ENCODE peak calls at places on chromosomes 7 and 10, in seven cellular contexts. M is GM23248, A is cardiac muscle cell, C is brain microvascular endothelial cell, V is mesendoderm, S is endodermal cell, U is heart left ventricle. P is an unnamed sample. For H3K27me3, the result is how much of the 10 kb centered on the place peaks cover.

GRCh38 chr7:1942026-1942703 is 272.1 kb downstream of the ELFN1 start:
- DNase-seq in M (no peak), A (no peak), C (no peak), V (no peak), S (no peak), U (no peak), P (no peak)

GRCh38 chr10:60009316-60009715 is 103.0 kb upstream of the CCDC6 start:
- DNase-seq in M (no peak), A (no peak), C (no peak), V (no peak), S (no peak), U (no peak), P (no peak)

GRCh38 chr7:51539840-51540239 is 223.2 kb upstream of the COBL start:
- DNase-seq in M (no peak), A (no peak), C (no peak), V (no peak), S (no peak), U (no peak), P (no peak)

GRCh38 chr10:44176311-44176710 is 208.6 kb downstream of the CXCL12 start:
- DNase-seq in M (no peak), A (no peak), C (no peak), V (peak), S (no peak), U (no peak), P (no peak)

GRCh38 chr7:97845622-97846203 is 26.5 kb downstream of the ASNS start:
- DNase-seq in M (peak), A (peak), C (peak), V (peak), S (no peak), U (no peak), P (no peak)

GRCh38 chr7:42170724-42171123 is 66.3 kb downstream of the GLI3 start:
- DNase-seq in M (peak), A (no peak), C (no peak), V (no peak), S (no peak), U (no peak), P (no peak)

GRCh38 chr7:45366432-45366831 is 207.7 kb upstream of the ADCY1 start:
- DNase-seq in M (no peak), A (no peak), C (no peak), V (no peak), S (no peak), U (no peak), P (no peak)

GRCh38 chr10:114309111-114309651 is 70.1 kb downstream of the VWA2 start:
- DNase-seq in M (peak), A (peak), C (peak), V (no peak), S (no peak), U (no peak), P (no peak)

GRCh38 chr7:85172530-85172941 is 14.3 kb downstream of the SEMA3D start:
- DNase-seq in M (peak), A (peak), C (peak), V (no peak), S (no peak), U (no peak), P (peak)

GRCh38 chr10:119634219-119634544 is 17.0 kb upstream of the BAG3 start:
- DNase-seq in M (peak), A (peak), C (no peak), V (no peak), S (no peak), U (no peak), P (no peak)

GRCh38 chr10:60384708-60385398 is 4.8 kb downstream of the ANK3 start:
- DNase-seq in M (peak), A (peak), C (peak), V (peak), S (no peak), U (peak), P (peak)

GRCh38 chr7:4702961-4703512 is 20.9 kb downstream of the FOXK1 start:
- DNase-seq in M (peak), A (peak), C (no peak), V (peak), S (peak), U (peak), P (no peak)

GRCh38 chr7:26356266-26356665 is 64.6 kb downstream of the SNX10 start:
- DNase-seq in M (no peak), A (no peak), C (no peak), V (no peak), S (no peak), U (no peak), P (no peak)

GRCh38 chr7:123003539-123004126 is 8.1 kb upstream of the TAS2R16 start:
- DNase-seq in M (no peak), A (no peak), C (no peak), V (no peak), S (no peak), U (no peak), P (no peak)

GRCh38 chr10:132257271-132257670 is 50.5 kb downstream of the STK32C start:
- DNase-seq in M (peak), A (peak), C (peak), V (no peak), S (no peak), U (no peak), P (no peak)

DNA sequence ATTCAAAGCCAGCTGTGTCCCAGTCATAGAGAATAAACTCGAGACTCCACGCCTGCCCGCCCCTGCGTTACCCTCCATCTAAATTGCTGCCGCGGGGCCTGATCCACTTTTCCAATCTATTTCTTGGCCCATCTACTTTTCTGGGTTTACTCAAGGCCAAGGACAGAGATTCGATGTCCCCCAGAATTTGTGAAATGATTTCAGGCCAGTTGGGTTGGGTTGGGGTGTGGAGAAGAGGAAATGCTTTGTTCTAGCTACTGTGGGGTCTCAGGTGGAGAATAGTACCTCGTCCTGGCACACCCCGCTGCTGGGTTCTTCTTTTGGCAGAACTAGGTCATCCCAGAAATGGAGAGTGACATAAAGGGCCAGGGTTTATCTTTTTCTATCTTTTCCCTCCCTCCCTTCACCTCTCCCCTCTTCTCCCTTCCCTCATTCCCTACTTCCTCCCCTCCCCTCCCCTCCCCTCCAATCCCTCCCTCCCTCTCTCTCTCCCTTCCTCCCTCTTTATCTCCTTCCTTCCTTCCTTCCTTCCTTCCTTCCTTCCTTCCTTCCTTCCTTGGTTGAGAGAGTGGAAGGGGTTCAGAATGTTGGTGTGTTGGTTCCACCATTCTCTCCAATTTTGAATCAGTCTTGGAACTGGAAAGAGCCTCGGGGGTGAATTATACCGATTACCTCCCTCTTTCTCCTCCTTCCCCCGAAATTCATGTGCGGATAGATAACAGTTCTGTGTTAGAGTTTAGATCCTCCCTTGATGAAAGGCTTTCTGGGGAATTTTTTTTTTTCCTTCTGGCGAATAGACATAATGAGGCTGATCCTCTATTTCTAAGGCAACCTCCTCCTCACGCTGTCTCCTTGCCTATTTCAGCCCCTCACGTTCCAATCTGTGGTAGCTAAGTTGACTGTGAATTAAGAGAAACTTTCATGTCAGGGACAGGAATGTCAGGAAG is 1.2 kb upstream of the TMEM229A start:
- DNase-seq in M (no peak), A (no peak), C (no peak), V (no peak), S (no peak), U (no peak), P (no peak)
- H3K4me3 ChIP-seq in M (no peak), A (no peak), C (no peak), V (no peak), S (no peak), U (peak), P (no peak)

GRCh38 chr10:11158080-11158479 is 140.4 kb downstream of the CELF2 start:
- DNase-seq in M (no peak), A (no peak), C (no peak), V (no peak), S (peak), U (no peak), P (no peak)

GRCh38 chr10:11161910-11162309 is 144.2 kb downstream of the CELF2 start:
- DNase-seq in M (no peak), A (no peak), C (no peak), V (no peak), S (no peak), U (no peak), P (no peak)

GRCh38 chr10:11157292-11158052 is 139.8 kb downstream of the CELF2 start:
- DNase-seq in M (no peak), A (no peak), C (no peak), V (no peak), S (no peak), U (no peak), P (no peak)

GRCh38 chr10:11160982-11161554 is 143.4 kb downstream of the CELF2 start:
- DNase-seq in M (no peak), A (no peak), C (no peak), V (no peak), S (no peak), U (peak), P (no peak)

GRCh38 chr10:11159543-11160215 is 142.0 kb downstream of the CELF2 start:
- DNase-seq in M (no peak), A (no peak), C (no peak), V (no peak), S (no peak), U (no peak), P (no peak)
- H3K27ac ChIP-seq in M (no peak), A (no peak), C (no peak), V (no peak), S (no peak), U (peak), P (no peak)

GRCh38 chr10:23191764-23192395 is at the start of gene PTF1A:
- DNase-seq in M (no peak), A (no peak), C (no peak), V (no peak), S (peak), U (no peak), P (no peak)

GRCh38 chr10:23193435-23194074 is 1.4 kb downstream of the PTF1A start:
- DNase-seq in M (no peak), A (no peak), C (no peak), V (no peak), S (no peak), U (no peak), P (no peak)

GRCh38 chr10:23192741-23193434 is 776 bp downstream of the PTF1A start:
- DNase-seq in M (peak), A (no peak), C (no peak), V (no peak), S (peak), U (no peak), P (no peak)

GRCh38 chr10:23190872-23191763 is 994 bp upstream of the PTF1A start:
- DNase-seq in M (no peak), A (no peak), C (no peak), V (no peak), S (peak), U (no peak), P (no peak)

DNA sequence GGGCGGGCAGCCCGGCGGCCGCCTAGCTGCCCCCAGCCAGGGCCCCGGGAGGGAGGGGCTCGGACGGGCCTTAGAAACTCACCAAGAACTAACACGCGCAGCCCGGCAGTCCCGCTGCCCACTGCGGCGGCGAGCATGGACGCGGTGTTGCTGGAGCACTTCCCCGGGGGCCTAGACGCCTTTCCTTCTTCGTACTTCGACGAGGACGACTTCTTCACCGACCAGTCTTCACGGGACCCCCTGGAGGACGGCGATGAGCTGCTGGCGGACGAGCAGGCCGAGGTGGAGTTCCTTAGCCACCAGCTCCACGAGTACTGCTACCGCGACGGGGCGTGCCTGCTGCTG is 256 bp downstream of the PTF1A start:
- DNase-seq in M (no peak), A (no peak), C (no peak), V (no peak), S (peak), U (no peak), P (no peak)
- H3K27me3 ChIP-seq in M (half or more), A (half or more), C (half or more), V (half or more), S (half or more), U (half or more), P (under half)

DNA sequence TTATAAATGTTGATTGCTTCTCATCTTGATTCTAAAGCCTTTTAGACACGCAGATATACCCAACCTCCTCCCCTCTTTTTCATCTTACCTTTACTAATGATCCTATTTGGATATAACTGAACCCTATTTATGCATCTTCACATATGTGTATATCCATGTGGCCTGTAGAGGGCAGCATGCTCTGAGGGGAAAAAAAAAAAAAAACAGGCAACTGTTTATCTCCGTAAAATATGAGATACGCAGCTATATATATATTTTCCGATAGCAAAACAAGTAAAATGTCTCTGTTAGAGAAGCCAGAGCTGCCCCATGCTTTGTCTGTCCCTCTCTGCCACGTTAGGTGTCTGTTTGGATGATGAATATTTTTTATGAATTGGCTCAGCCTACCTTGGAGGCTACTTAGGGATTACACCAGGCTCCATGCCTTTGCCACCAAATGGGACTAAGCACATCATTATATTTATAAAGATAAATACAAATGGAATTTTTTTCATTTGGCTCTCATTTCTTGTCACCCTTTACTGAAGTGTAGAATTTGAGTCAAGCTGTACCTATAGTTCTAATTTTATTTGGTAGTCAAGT is 174.8 kb upstream of the FZD1 start:
- DNase-seq in M (peak), A (peak), C (no peak), V (peak), S (no peak), U (no peak), P (no peak)
- H3K4me3 ChIP-seq in M (peak), A (no peak), C (peak), V (no peak), S (no peak), U (peak), P (no peak)

GRCh38 chr10:24963646-24964045 is 11.2 kb upstream of the PRTFDC1 start:
- DNase-seq in M (no peak), A (no peak), C (no peak), V (no peak), S (no peak), U (no peak), P (no peak)

GRCh38 chr10:24966962-24967361 is 14.6 kb upstream of the PRTFDC1 start:
- DNase-seq in M (no peak), A (no peak), C (no peak), V (no peak), S (no peak), U (no peak), P (no peak)

GRCh38 chr10:24961582-24961981 is 9.2 kb upstream of the PRTFDC1 start:
- DNase-seq in M (no peak), A (no peak), C (no peak), V (no peak), S (no peak), U (no peak), P (no peak)

GRCh38 chr10:24965051-24965450 is 12.6 kb upstream of the PRTFDC1 start:
- DNase-seq in M (no peak), A (no peak), C (no peak), V (no peak), S (no peak), U (no peak), P (no peak)

DNA sequence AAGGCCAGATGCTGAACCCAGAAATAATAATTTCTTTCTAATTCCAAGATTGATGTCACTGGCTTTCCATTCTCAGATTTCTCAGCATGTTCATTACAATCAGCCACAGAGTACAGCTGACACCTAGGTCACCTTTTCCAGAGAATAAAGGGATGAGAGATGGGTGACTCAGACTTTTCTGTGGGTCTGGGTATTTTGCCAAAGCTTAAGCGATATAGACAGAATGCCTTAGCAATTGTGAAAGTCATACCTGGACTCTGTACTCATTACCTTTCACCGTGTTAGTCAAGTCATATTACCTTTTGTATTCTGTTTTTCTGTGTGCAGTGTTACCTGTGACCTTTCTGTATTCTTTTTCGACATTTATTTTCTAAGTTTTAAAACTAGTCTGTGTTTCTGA is 10.6 kb upstream of the PRTFDC1 start:
- DNase-seq in M (peak), A (no peak), C (peak), V (no peak), S (no peak), U (no peak), P (no peak)
- H3K27ac ChIP-seq in M (no peak), A (no peak), C (no peak), V (no peak), S (no peak), U (no peak), P (no peak)

GRCh38 chr10:49622426-49623425 is 8.9 kb downstream of the CHAT start:
- DNase-seq in M (no peak), A (no peak), C (no peak), V (no peak), S (peak), U (no peak), P (no peak)
- H3K27me3 ChIP-seq in M (under half), A (under half), C (under half), V (under half), S (under half), U (under half), P (under half)

GRCh38 chr10:122049076-122049475 is 60.1 kb downstream of the TACC2 start:
- DNase-seq in M (no peak), A (no peak), C (no peak), V (no peak), S (no peak), U (no peak), P (no peak)

GRCh38 chr10:122044713-122045112 is 55.8 kb downstream of the TACC2 start:
- DNase-seq in M (peak), A (peak), C (peak), V (peak), S (no peak), U (no peak), P (no peak)

GRCh38 chr10:122042836-122043235 is 53.9 kb downstream of the TACC2 start:
- DNase-seq in M (no peak), A (no peak), C (no peak), V (no peak), S (no peak), U (no peak), P (no peak)

GRCh38 chr10:122044045-122044661 is 55.2 kb downstream of the TACC2 start:
- DNase-seq in M (peak), A (no peak), C (no peak), V (peak), S (peak), U (peak), P (no peak)

GRCh38 chr10:122045212-122045611 is 56.2 kb downstream of the TACC2 start:
- DNase-seq in M (no peak), A (no peak), C (no peak), V (no peak), S (no peak), U (no peak), P (no peak)
- H3K4me3 ChIP-seq in M (no peak), A (no peak), C (no peak), V (no peak), S (peak), U (no peak), P (no peak)

GRCh38 chr10:124123141-124123540 is 29.7 kb upstream of the CHST15 start:
- DNase-seq in M (no peak), A (no peak), C (peak), V (no peak), S (no peak), U (no peak), P (no peak)
- H3K27ac ChIP-seq in M (no peak), A (no peak), C (no peak), V (no peak), S (no peak), U (no peak), P (no peak)

GRCh38 chr10:98029149-98030092 is 1.0 kb downstream of the CRTAC1 start:
- DNase-seq in M (no peak), A (no peak), C (no peak), V (peak), S (no peak), U (no peak), P (no peak)

GRCh38 chr10:98030093-98030821 is at the start of gene CRTAC1:
- DNase-seq in M (peak), A (peak), C (no peak), V (peak), S (peak), U (peak), P (no peak)

GRCh38 chr10:98030991-98031431 is 590 bp upstream of the CRTAC1 start:
- DNase-seq in M (no peak), A (no peak), C (no peak), V (peak), S (peak), U (no peak), P (no peak)

GRCh38 chr10:98033515-98033914 is 3.1 kb upstream of the CRTAC1 start:
- DNase-seq in M (no peak), A (no peak), C (no peak), V (no peak), S (no peak), U (no peak), P (no peak)

DNA sequence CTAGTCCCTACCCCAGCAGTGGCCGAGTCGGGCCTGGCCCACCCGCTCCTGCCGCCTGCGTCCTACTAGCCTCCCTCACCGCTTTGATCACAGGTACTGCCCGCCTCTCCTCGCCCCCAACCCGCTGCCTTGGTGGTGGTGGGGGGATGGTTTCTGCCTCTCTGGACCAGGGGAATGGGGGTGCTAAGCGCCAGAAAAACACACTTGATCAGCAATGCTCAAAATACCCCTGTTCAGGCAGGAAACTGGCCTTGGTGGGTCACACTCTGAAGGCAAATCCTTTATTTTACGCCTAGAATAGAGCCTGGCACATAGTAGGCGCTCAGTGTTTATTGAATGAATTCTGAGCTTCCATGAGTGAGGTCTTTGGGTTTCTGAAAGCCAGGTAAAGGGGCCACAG is 1.0 kb upstream of the CRTAC1 start:
- DNase-seq in M (no peak), A (no peak), C (no peak), V (no peak), S (no peak), U (no peak), P (no peak)
- H3K27me3 ChIP-seq in M (half or more), A (half or more), C (half or more), V (under half), S (half or more), U (under half), P (half or more)